ENCODE peak calls at places on chromosomes 16 and 17, in five cellular contexts. C is NCI-H1092, G is HS-27A, F is BJ, H is gastrocnemius medialis. P is an unnamed sample.

GRCh38 chr17:33084755-33085154 is 93.1 kb downstream of the SPACA3 start:
- DNase-seq in C (no peak), G (no peak), F (no peak), H (no peak), P (no peak)

GRCh38 chr17:64741038-64741641 is 79.0 kb upstream of the SMURF2 start:
- DNase-seq in C (no peak), G (no peak), F (no peak), H (no peak), P (no peak)

GRCh38 chr17:74454197-74455024 is 12.0 kb upstream of the CD300A start:
- DNase-seq in C (peak; percentile 65), G (no peak), F (no peak), H (no peak), P (peak; percentile 61)

GRCh38 chr17:82858376-82859126 is 18.7 kb upstream of the ZNF750 start:
- DNase-seq in C (no peak), G (no peak), F (no peak), H (no peak), P (peak; percentile 33)

GRCh38 chr17:57370051-57370581 is 113.8 kb downstream of the MSI2 start:
- DNase-seq in C (no peak), G (no peak), F (no peak), H (no peak), P (no peak)

GRCh38 chr16:31458073-31458834 is 1.0 kb upstream of the ARMC5 start:
- DNase-seq in C (peak; percentile 27), G (no peak), F (no peak), H (peak; percentile 75), P (peak; percentile 53)

GRCh38 chr17:79948406-79948917 is 87.2 kb downstream of the TBC1D16 start:
- DNase-seq in C (no peak), G (no peak), F (no peak), H (no peak), P (no peak)

GRCh38 chr16:66446737-66447136 is 19.6 kb downstream of the BEAN1 start:
- DNase-seq in C (no peak), G (no peak), F (no peak), H (no peak), P (no peak)

GRCh38 chr17:64061157-64061898 is 40.9 kb upstream of the ICAM2 start:
- DNase-seq in C (no peak), G (no peak), F (no peak), H (no peak), P (no peak)

GRCh38 chr16:88785106-88785924 is at the start of gene PIEZO1:
- DNase-seq in C (no peak), G (no peak), F (no peak), H (no peak), P (peak; percentile 81)

GRCh38 chr17:68260051-68260762 is 12.4 kb downstream of the AMZ2 start:
- DNase-seq in C (no peak), G (no peak), F (no peak), H (no peak), P (no peak)

GRCh38 chr16:89900885-89901284 is 17.8 kb upstream of the MC1R start:
- DNase-seq in C (no peak), G (no peak), F (no peak), H (no peak), P (no peak)

GRCh38 chr17:81120149-81120484 is 45.2 kb upstream of the PVALEF start:
- DNase-seq in C (no peak), G (no peak), F (no peak), H (no peak), P (no peak)

GRCh38 chr16:87391324-87391949 is 699 bp upstream of the MAP1LC3B start:
- DNase-seq in C (no peak), G (no peak), F (no peak), H (peak; percentile 57), P (no peak)

GRCh38 chr16:73739049-73739769 is 557.4 kb upstream of the PSMD7 start:
- DNase-seq in C (no peak), G (no peak), F (no peak), H (no peak), P (no peak)

GRCh38 chr17:75646626-75646968 is 13.4 kb downstream of the SMIM5 start:
- DNase-seq in C (no peak), G (no peak), F (no peak), H (no peak), P (no peak)

GRCh38 chr16:86566966-86567700 is 504 bp downstream of the FOXC2 start:
- DNase-seq in C (no peak), G (no peak), F (no peak), H (no peak), P (no peak)

GRCh38 chr16:69601250-69601649 is 35.5 kb downstream of the NFAT5 start:
- DNase-seq in C (no peak), G (no peak), F (no peak), H (no peak), P (no peak)

GRCh38 chr17:7894226-7894625 is 5.6 kb downstream of the CHD3 start:
- DNase-seq in C (no peak), G (no peak), F (no peak), H (no peak), P (no peak)

GRCh38 chr17:43679401-43679800 is 17.7 kb upstream of the MEOX1 start:
- DNase-seq in C (no peak), G (no peak), F (no peak), H (no peak), P (no peak)

GRCh38 chr16:5738586-5738985 is 641.0 kb upstream of the EEF2KMT start:
- DNase-seq in C (no peak), G (no peak), F (no peak), H (no peak), P (no peak)

GRCh38 chr16:50961944-50962343 is 189.1 kb downstream of the SALL1 start:
- DNase-seq in C (no peak), G (no peak), F (no peak), H (no peak), P (no peak)

GRCh38 chr16:87322833-87323726 is 5.9 kb upstream of the C16orf95 start:
- DNase-seq in C (no peak), G (no peak), F (no peak), H (no peak), P (no peak)

GRCh38 chr17:48791128-48792032 is 25.6 kb downstream of the TTLL6 start:
- DNase-seq in C (peak; percentile 57), G (peak; percentile 68), F (peak; percentile 35), H (peak; percentile 25), P (no peak)

GRCh38 chr16:27318399-27319256 is 4.9 kb downstream of the IL4R start:
- DNase-seq in C (no peak), G (no peak), F (no peak), H (no peak), P (peak; percentile 35)

GRCh38 chr17:40922239-40922638 is 15.2 kb downstream of the KRT23 start:
- DNase-seq in C (no peak), G (no peak), F (peak; percentile 53), H (peak; percentile 11), P (no peak)

GRCh38 chr17:21361020-21361809 is 14.9 kb upstream of the KCNJ12 start:
- DNase-seq in C (no peak), G (no peak), F (no peak), H (no peak), P (no peak)

GRCh38 chr16:78666318-78666717 is 566.9 kb downstream of the WWOX start:
- DNase-seq in C (no peak), G (no peak), F (no peak), H (no peak), P (no peak)

GRCh38 chr17:73969956-73970355 is 233.5 kb upstream of the RPL38 start:
- DNase-seq in C (no peak), G (no peak), F (no peak), H (peak; percentile 3), P (no peak)

GRCh38 chr17:58019521-58019920 is 12.5 kb upstream of the SRSF1 start:
- DNase-seq in C (no peak), G (no peak), F (no peak), H (no peak), P (no peak)

GRCh38 chr16:75421820-75422126 is 11.5 kb downstream of the CFDP1 start:
- DNase-seq in C (no peak), G (no peak), F (no peak), H (no peak), P (no peak)

GRCh38 chr16:86726340-86726739 is 148.0 kb downstream of the FOXL1 start:
- DNase-seq in C (no peak), G (no peak), F (no peak), H (no peak), P (no peak)

GRCh38 chr16:46715769-46716305 is 26.4 kb downstream of the ORC6 start:
- DNase-seq in C (no peak), G (no peak), F (no peak), H (peak; percentile 33), P (no peak)

GRCh38 chr17:66301864-66302741 is at the start of gene PRKCA:
- DNase-seq in C (peak; percentile 51), G (no peak), F (no peak), H (peak; percentile 56), P (peak; percentile 75)

GRCh38 chr16:75821117-75821516 is 94.8 kb upstream of the CPHXL start:
- DNase-seq in C (no peak), G (no peak), F (no peak), H (no peak), P (no peak)

GRCh38 chr16:30903596-30903995 is 7.2 kb downstream of the CTF1 start:
- DNase-seq in C (no peak), G (no peak), F (no peak), H (peak; percentile 25), P (no peak)

GRCh38 chr16:75506567-75506966 is 11.3 kb upstream of the CHST6 start:
- DNase-seq in C (no peak), G (peak; percentile 39), F (no peak), H (peak; percentile 61), P (no peak)

GRCh38 chr16:31664683-31665482 is 137.2 kb downstream of the AHSP start:
- DNase-seq in C (no peak), G (no peak), F (no peak), H (no peak), P (no peak)

GRCh38 chr17:4551141-4551540 is 4.0 kb downstream of the MYBBP1A start:
- DNase-seq in C (no peak), G (no peak), F (no peak), H (no peak), P (no peak)

GRCh38 chr16:4698321-4699029 is 5.1 kb downstream of the NUDT16L1 start:
- DNase-seq in C (no peak), G (no peak), F (no peak), H (no peak), P (peak; percentile 43)